ENCODE peak calls at places on chromosomes 12 and 14, in ten cellular contexts. S is heart right ventricle, L is Peyer's patch, A is suprapubic skin, U is sigmoid colon, M is substantia nigra, Z is psoas muscle, J is fibroblast of lung, O is esophagus squamous epithelium, D is colonic mucosa. T is an unnamed sample.

GRCh38 chr12:106861984-106862894 is 87.8 kb downstream of the RIC8B start:
- DNase-seq in S (no peak), L (no peak), A (no peak), U (no peak), M (no peak), Z (no peak), J (peak; percentile 89), O (no peak), D (no peak), T (no peak)

GRCh38 chr12:87155616-87156015 is 873.6 kb downstream of the C12orf50 start:
- DNase-seq in S (no peak), L (no peak), A (no peak), U (no peak), M (no peak), Z (no peak), J (peak; percentile 72), O (no peak), D (no peak), T (no peak)

GRCh38 chr14:78152246-78153068 is 17.7 kb upstream of the NRXN3 start:
- DNase-seq in S (no peak), L (no peak), A (no peak), U (no peak), M (no peak), Z (no peak), J (no peak), O (no peak), D (no peak), T (no peak)

GRCh38 chr12:48061943-48062719 is 43.7 kb downstream of the SENP1 start:
- DNase-seq in S (no peak), L (no peak), A (no peak), U (no peak), M (no peak), Z (no peak), J (no peak), O (no peak), D (no peak), T (no peak)

GRCh38 chr12:116319851-116320621 is 42.5 kb upstream of the MED13L start:
- DNase-seq in S (peak; percentile 21), L (no peak), A (peak; percentile 83), U (peak; percentile 96), M (no peak), Z (peak; percentile 83), J (peak; percentile 93), O (no peak), D (peak; percentile 41), T (no peak)

GRCh38 chr12:19070341-19070740 is 59.2 kb upstream of the PLEKHA5 start:
- DNase-seq in S (no peak), L (no peak), A (no peak), U (no peak), M (no peak), Z (no peak), J (no peak), O (no peak), D (no peak), T (no peak)

GRCh38 chr12:85278598-85279448 is 1.2 kb upstream of the ALX1 start:
- DNase-seq in S (peak; percentile 6), L (peak; percentile 43), A (no peak), U (no peak), M (no peak), Z (peak; percentile 38), J (no peak), O (no peak), D (no peak), T (no peak)

GRCh38 chr12:122788387-122788786 is 14.0 kb downstream of the CCDC62 start:
- DNase-seq in S (no peak), L (no peak), A (no peak), U (no peak), M (no peak), Z (no peak), J (peak; percentile 33), O (no peak), D (no peak), T (no peak)

GRCh38 chr12:4143909-4144308 is 129.7 kb upstream of the CCND2 start:
- DNase-seq in S (no peak), L (no peak), A (no peak), U (no peak), M (no peak), Z (no peak), J (no peak), O (no peak), D (no peak), T (peak; percentile 11)

DNA sequence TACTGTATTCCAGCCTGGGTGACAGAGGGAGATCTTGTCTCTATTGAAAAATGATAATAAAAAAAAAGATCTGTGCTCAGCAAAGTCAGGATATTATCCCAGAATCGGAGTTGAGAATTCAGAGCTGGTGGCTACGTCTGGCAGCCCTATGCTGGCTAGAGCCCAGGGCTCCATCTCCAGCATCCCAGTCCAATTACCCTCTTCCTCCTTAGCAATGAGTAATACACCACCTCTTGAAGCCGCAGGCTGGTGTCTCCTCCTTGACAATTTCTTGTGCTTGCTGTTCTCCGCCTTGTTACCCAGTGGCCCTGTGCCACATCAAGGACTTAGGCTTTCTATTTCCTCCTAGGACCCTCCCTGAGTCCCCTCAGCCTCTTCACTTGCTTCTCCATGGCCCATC is 38.4 kb upstream of the DDX11 start:
- DNase-seq in S (no peak), L (no peak), A (no peak), U (no peak), M (no peak), Z (no peak), J (no peak), O (no peak), D (no peak), T (no peak)
- H3K27ac ChIP-seq in S (no peak overlapping the region), L (no peak overlapping the region), A (no peak overlapping the region), U (no peak overlapping the region), M (no peak overlapping the region), Z (no peak overlapping the region), J (no peak overlapping the region), O (no peak overlapping the region), D (no peak overlapping the region), T (no peak overlapping the region)

DNA sequence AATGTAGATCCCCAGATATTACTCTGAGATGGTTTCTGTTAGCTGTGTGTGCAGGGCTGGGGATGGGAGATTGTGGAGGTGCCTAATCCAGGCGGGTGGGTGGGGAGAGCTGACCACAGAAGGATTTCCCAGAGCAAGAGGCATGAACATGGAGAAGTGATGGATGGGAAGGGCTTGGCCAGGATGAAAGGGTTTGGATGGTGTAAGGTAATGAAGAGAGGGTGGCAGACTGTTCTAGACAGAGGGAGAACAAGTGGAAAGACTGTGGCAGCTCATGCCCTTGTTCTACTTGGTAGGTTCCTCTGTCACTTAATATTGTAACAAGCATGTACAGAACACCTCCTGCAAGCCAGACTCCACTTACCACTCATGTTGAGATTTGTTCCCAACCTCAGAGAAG is 187.8 kb downstream of the NPAS3 start:
- DNase-seq in S (no peak), L (no peak), A (no peak), U (no peak), M (no peak), Z (no peak), J (no peak), O (no peak), D (no peak), T (no peak)
- H3K27ac ChIP-seq in S (no peak overlapping the region), L (no peak overlapping the region), A (no peak overlapping the region), U (no peak overlapping the region), M (no peak overlapping the region), Z (no peak overlapping the region), J (no peak overlapping the region), O (no peak overlapping the region), D (no peak overlapping the region), T (no peak overlapping the region)

GRCh38 chr12:45217846-45218245 is 2.0 kb downstream of the ANO6 start:
- DNase-seq in S (no peak), L (no peak), A (no peak), U (no peak), M (no peak), Z (no peak), J (no peak), O (no peak), D (no peak), T (no peak)

GRCh38 chr12:45223868-45224267 is 8.0 kb downstream of the ANO6 start:
- DNase-seq in S (no peak), L (no peak), A (no peak), U (no peak), M (no peak), Z (no peak), J (no peak), O (no peak), D (no peak), T (no peak)

GRCh38 chr12:45220366-45220931 is 4.6 kb downstream of the ANO6 start:
- DNase-seq in S (no peak), L (no peak), A (no peak), U (no peak), M (no peak), Z (no peak), J (no peak), O (no peak), D (no peak), T (no peak)

GRCh38 chr12:45219621-45220020 is 3.7 kb downstream of the ANO6 start:
- DNase-seq in S (no peak), L (no peak), A (no peak), U (no peak), M (no peak), Z (no peak), J (no peak), O (no peak), D (no peak), T (no peak)

DNA sequence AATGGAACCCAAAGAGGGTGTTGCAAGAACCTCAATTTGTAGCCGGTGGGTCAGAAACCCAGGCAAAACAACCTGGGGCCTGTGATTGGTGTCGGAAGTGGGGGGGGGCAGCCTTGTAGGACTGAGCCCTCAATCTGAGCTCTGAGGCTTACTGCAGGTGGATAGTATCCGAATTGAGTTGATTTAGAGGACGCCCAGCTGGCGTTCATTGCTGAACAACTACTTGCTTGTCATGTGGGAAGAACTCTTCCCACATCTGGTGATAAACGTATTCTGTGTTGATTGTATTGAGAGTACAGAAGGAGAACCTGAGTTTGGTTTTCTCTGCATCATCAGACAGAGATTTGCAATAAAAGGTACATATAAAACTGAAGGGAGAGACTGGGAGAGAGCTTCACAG is 5.1 kb downstream of the ANO6 start:
- DNase-seq in S (no peak), L (no peak), A (no peak), U (no peak), M (no peak), Z (no peak), J (no peak), O (no peak), D (no peak), T (no peak)
- H3K27ac ChIP-seq in S (no peak overlapping the region), L (no peak overlapping the region), A (no peak overlapping the region), U (peak overlapping the region; percentile 94), M (no peak overlapping the region), Z (peak overlapping the region; percentile 27), J (no peak overlapping the region), O (no peak overlapping the region), D (no peak overlapping the region), T (no peak overlapping the region)

DNA sequence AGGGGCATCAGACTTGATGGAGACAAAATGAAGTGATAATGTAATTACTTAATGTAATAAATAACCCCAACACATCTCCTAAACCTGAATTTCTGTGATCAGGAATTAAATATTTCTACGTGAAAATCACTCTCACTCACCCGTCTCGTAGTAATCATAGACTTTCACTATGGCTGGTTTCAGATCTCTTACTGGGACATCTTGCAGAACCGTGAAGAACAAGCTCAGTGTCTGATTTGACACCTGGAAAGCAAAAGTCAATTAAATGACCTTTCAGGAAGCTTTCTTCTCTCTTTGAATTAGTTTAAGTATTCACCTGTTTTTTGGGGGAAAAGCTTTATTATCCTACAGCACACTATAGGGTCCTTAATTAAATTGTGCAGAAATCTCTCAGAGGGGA is 47.1 kb downstream of the A2M start:
- DNase-seq in S (no peak), L (no peak), A (no peak), U (no peak), M (no peak), Z (no peak), J (no peak), O (no peak), D (no peak), T (no peak)
- H3K27ac ChIP-seq in S (no peak overlapping the region), L (no peak overlapping the region), A (no peak overlapping the region), U (no peak overlapping the region), M (no peak overlapping the region), Z (no peak overlapping the region), J (no peak overlapping the region), O (no peak overlapping the region), D (no peak overlapping the region), T (no peak overlapping the region)

T was measured in effector memory CD4-positive, alpha-beta T cell.